ENCODE peak calls at places on chromosome 16, in six cellular contexts. I is K562, F is AG09309, S is progenitor cell of endocrine pancreas, T is tibial nerve, J is body of pancreas. Y is an unnamed sample.

GRCh38 chr16:85924675-85925074 is 25.7 kb downstream of the IRF8 start:
- DNase-seq in I (no peak), F (no peak), S (no peak), T (no peak), J (no peak), Y (no peak)

GRCh38 chr16:11133344-11133921 is 122.6 kb downstream of the SOCS1 start:
- DNase-seq in I (peak; percentile 79), F (peak; percentile 84), S (no peak), T (peak; percentile 87), J (peak; percentile 85), Y (no peak)

GRCh38 chr16:19861811-19862327 is 22.8 kb downstream of the GPRC5B start:
- DNase-seq in I (no peak), F (no peak), S (no peak), T (no peak), J (no peak), Y (no peak)

GRCh38 chr16:84255050-84255810 is 15.4 kb upstream of the KCNG4 start:
- DNase-seq in I (no peak), F (no peak), S (no peak), T (no peak), J (no peak), Y (no peak)

GRCh38 chr16:53094013-53094630 is 39.3 kb downstream of the CHD9 start:
- DNase-seq in I (peak; percentile 61), F (no peak), S (no peak), T (peak; percentile 22), J (peak; percentile 47), Y (no peak)

GRCh38 chr16:84635702-84636101 is 12.6 kb upstream of the KLHL36 start:
- DNase-seq in I (no peak), F (no peak), S (no peak), T (no peak), J (no peak), Y (no peak)

GRCh38 chr16:83577201-83577600 is 230.6 kb upstream of the HSBP1 start:
- DNase-seq in I (no peak), F (no peak), S (no peak), T (no peak), J (no peak), Y (no peak)

GRCh38 chr16:85860413-85861094 is 38.4 kb upstream of the IRF8 start:
- DNase-seq in I (no peak), F (no peak), S (no peak), T (no peak), J (no peak), Y (peak; percentile 35)

DNA sequence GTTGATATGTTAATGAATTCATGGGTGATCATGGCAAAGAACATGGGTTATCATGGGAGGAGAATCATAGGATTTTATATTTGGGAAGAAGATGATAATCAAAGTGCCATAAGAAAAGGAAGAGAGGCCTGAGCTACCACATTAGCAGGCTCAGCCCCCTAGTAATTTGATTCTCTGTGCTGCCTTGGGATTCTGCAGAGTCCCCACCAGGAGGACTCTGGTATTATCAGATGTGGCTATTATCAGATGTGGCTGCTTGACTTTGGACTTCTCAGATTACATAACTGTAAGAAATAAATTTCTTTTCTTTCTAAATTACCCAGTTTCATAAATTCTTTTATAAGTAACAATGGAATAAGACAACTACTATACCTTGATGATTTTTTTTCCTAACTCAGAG is 137.6 kb downstream of the ITFG1 start:
- DNase-seq in I (no peak), F (no peak), S (no peak), T (no peak), J (no peak), Y (no peak)
- TF ChIP-seq CTCF in I (peak; percentile 13), F (no peak), S (no peak), T (no peak), J (no peak), Y (no peak)

DNA sequence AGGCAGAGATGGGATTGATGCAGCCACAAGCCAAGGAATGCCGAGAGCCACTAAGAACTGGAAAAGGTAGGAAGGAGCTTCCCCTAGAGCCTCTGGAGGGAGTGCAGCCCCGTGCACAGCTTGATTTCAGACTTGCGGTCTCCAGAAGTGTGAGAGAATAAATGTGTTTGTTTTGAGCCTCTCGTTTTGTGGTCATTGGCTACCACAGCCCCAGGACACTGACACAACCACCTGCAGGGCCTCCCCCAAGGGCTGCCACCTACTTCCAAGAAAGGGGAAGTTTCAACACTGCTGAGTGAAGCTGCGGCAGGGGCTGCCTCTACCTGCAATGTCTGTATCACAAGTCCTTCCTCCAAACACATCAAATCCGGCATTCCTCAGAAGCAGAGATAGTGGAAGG is 346.9 kb downstream of the C16orf95 start:
- DNase-seq in I (no peak), F (no peak), S (no peak), T (no peak), J (no peak), Y (no peak)
- TF ChIP-seq CTCF in I (no peak), F (no peak), S (no peak), T (no peak), J (no peak), Y (no peak)

GRCh38 chr16:58307583-58308312 is 12.9 kb upstream of the PRSS54 start:
- DNase-seq in I (no peak), F (no peak), S (no peak), T (no peak), J (no peak), Y (no peak)

GRCh38 chr16:58301052-58301451 is 6.2 kb upstream of the PRSS54 start:
- DNase-seq in I (no peak), F (no peak), S (no peak), T (no peak), J (no peak), Y (no peak)

GRCh38 chr16:58306327-58306726 is 11.5 kb upstream of the PRSS54 start:
- DNase-seq in I (no peak), F (no peak), S (no peak), T (no peak), J (no peak), Y (no peak)
- TF ChIP-seq CTCF in I (peak; percentile 66), F (peak; percentile 51), S (peak; percentile 44), T (no peak), J (peak; percentile 18), Y (no peak)

DNA sequence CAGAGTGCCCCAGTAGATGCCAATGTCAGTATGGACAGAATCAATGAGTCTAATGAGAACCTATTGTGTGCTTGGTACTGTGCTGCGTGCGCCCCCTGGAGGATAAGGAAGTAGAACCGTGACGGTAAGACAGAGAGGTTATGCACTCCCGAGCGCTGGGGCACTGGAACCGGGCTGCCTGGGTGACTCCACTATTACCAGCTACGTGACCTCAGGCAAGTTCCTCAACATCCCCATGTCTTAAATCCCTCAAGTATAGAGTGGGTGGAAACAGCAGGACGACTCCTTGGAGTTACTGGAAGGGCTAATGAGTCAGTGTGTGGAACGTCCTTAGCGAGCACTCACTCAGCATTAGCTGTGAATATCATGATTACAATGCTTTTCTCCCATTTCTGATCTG is 16.2 kb downstream of the CHST4 start:
- DNase-seq in I (peak; percentile 58), F (no peak), S (peak; percentile 18), T (peak; percentile 54), J (peak; percentile 27), Y (no peak)
- TF ChIP-seq CTCF in I (peak; percentile 65), F (peak; percentile 58), S (peak; percentile 60), T (no peak), J (no peak), Y (peak; percentile 36)

GRCh38 chr16:58464916-58465731 is 34.8 kb upstream of the NDRG4 start:
- DNase-seq in I (no peak), F (no peak), S (no peak), T (no peak), J (no peak), Y (no peak)
- TF ChIP-seq CTCF in I (no peak), F (peak; percentile 4), S (peak; percentile 41), T (no peak), J (no peak), Y (no peak)

GRCh38 chr16:73183678-73184092 is 135.8 kb upstream of the ZFHX3 start:
- DNase-seq in I (no peak), F (no peak), S (no peak), T (no peak), J (no peak), Y (no peak)
- TF ChIP-seq CTCF in I (peak; percentile 4), F (peak; percentile 21), S (no peak), T (no peak), J (no peak), Y (no peak)

GRCh38 chr16:69397821-69398521 is 12.2 kb upstream of the TERF2 start:
- DNase-seq in I (peak; percentile 49), F (no peak), S (no peak), T (peak; percentile 57), J (peak; percentile 60), Y (peak; percentile 56)
- TF ChIP-seq CTCF in I (peak; percentile 65), F (peak; percentile 79), S (peak; percentile 63), T (peak; percentile 64), J (peak; percentile 62), Y (peak; percentile 58)

Y was measured in mesothelial cell of epicardium.